ENCODE peak calls at places on chromosomes 12 and 14, in eight cellular contexts. One of them, this sample, is unnamed. For H3K4me1, the result is how much of the 10 kb centered on the place peaks cover.

GRCh38 chr12:49949124-49949845 is 1.3 kb upstream of the AQP2 start:
- DNase-seq in psoas muscle: no peak
- DNase-seq in left lung: no peak
- DNase-seq in body of pancreas: no peak
- DNase-seq in ovary: no peak
- DNase-seq in transverse colon: no peak
- DNase-seq in heart left ventricle: no peak
- DNase-seq in IMR-90: no peak
- DNase-seq in this sample: no peak

GRCh38 chr12:119727600-119728436 is 59.9 kb downstream of the PRKAB1 start:
- DNase-seq in left lung: no peak
- DNase-seq in transverse colon: no peak
- DNase-seq in psoas muscle: no peak
- DNase-seq in body of pancreas: no peak
- DNase-seq in IMR-90: no peak
- DNase-seq in ovary: no peak
- DNase-seq in heart left ventricle: no peak
- DNase-seq in this sample: no peak

GRCh38 chr14:106308839-106309389 is 782.5 kb downstream of the TMEM121 start:
- DNase-seq in heart left ventricle: peak
- DNase-seq in transverse colon: peak
- DNase-seq in left lung: peak
- DNase-seq in body of pancreas: peak
- DNase-seq in psoas muscle: no peak
- DNase-seq in ovary: no peak
- DNase-seq in IMR-90: no peak
- DNase-seq in this sample: peak

GRCh38 chr14:100605706-100606686 is 18.8 kb upstream of the BEGAIN start:
- DNase-seq in psoas muscle: no peak
- DNase-seq in transverse colon: no peak
- DNase-seq in ovary: peak
- DNase-seq in left lung: no peak
- DNase-seq in IMR-90: peak
- DNase-seq in body of pancreas: peak
- DNase-seq in heart left ventricle: no peak
- DNase-seq in this sample: no peak

GRCh38 chr14:89621009-89621421 is 204.0 kb upstream of the FOXN3 start:
- DNase-seq in transverse colon: no peak
- DNase-seq in IMR-90: no peak
- DNase-seq in left lung: no peak
- DNase-seq in heart left ventricle: no peak
- DNase-seq in ovary: no peak
- DNase-seq in body of pancreas: peak
- DNase-seq in psoas muscle: no peak
- DNase-seq in this sample: no peak

GRCh38 chr12:57459750-57460400 is at the start of gene GLI1:
- DNase-seq in ovary: no peak
- DNase-seq in psoas muscle: no peak
- DNase-seq in left lung: no peak
- DNase-seq in IMR-90: peak
- DNase-seq in transverse colon: no peak
- DNase-seq in heart left ventricle: peak
- DNase-seq in body of pancreas: no peak
- DNase-seq in this sample: no peak

GRCh38 chr12:89051065-89051677 is 301.1 kb downstream of the DUSP6 start:
- DNase-seq in ovary: no peak
- DNase-seq in transverse colon: no peak
- DNase-seq in left lung: no peak
- DNase-seq in IMR-90: peak
- DNase-seq in body of pancreas: peak
- DNase-seq in psoas muscle: no peak
- DNase-seq in heart left ventricle: no peak
- DNase-seq in this sample: peak

GRCh38 chr14:49942090-49942489 is 49.2 kb downstream of the ARF6 start:
- DNase-seq in left lung: no peak
- DNase-seq in transverse colon: no peak
- DNase-seq in body of pancreas: no peak
- DNase-seq in heart left ventricle: no peak
- DNase-seq in IMR-90: no peak
- DNase-seq in ovary: no peak
- DNase-seq in psoas muscle: no peak
- DNase-seq in this sample: no peak

GRCh38 chr14:92549096-92549852 is 35.7 kb downstream of the RIN3 start:
- DNase-seq in left lung: no peak
- DNase-seq in transverse colon: no peak
- DNase-seq in body of pancreas: no peak
- DNase-seq in psoas muscle: peak
- DNase-seq in ovary: no peak
- DNase-seq in IMR-90: no peak
- DNase-seq in heart left ventricle: no peak
- DNase-seq in this sample: no peak

GRCh38 chr14:63922696-63923421 is 70.1 kb downstream of the SYNE2 start:
- DNase-seq in IMR-90: peak
- DNase-seq in body of pancreas: peak
- DNase-seq in transverse colon: peak
- DNase-seq in heart left ventricle: no peak
- DNase-seq in psoas muscle: no peak
- DNase-seq in left lung: no peak
- DNase-seq in ovary: no peak
- DNase-seq in this sample: peak

GRCh38 chr12:80299976-80300375 is 144.1 kb upstream of the PTPRQ start:
- DNase-seq in transverse colon: no peak
- DNase-seq in ovary: no peak
- DNase-seq in left lung: no peak
- DNase-seq in body of pancreas: no peak
- DNase-seq in IMR-90: no peak
- DNase-seq in psoas muscle: no peak
- DNase-seq in heart left ventricle: no peak
- DNase-seq in this sample: no peak

GRCh38 chr14:103000291-103000921 is 56.9 kb downstream of the CDC42BPB start:
- DNase-seq in psoas muscle: peak
- DNase-seq in heart left ventricle: peak
- DNase-seq in IMR-90: no peak
- DNase-seq in transverse colon: no peak
- DNase-seq in ovary: no peak
- DNase-seq in left lung: no peak
- DNase-seq in body of pancreas: no peak
- DNase-seq in this sample: no peak

GRCh38 chr14:78254911-78255431 is 84.8 kb downstream of the NRXN3 start:
- DNase-seq in psoas muscle: no peak
- DNase-seq in transverse colon: no peak
- DNase-seq in IMR-90: no peak
- DNase-seq in ovary: no peak
- DNase-seq in heart left ventricle: no peak
- DNase-seq in left lung: no peak
- DNase-seq in body of pancreas: no peak
- DNase-seq in this sample: no peak

GRCh38 chr12:54259194-54260011 is 20.5 kb downstream of the CBX5 start:
- DNase-seq in ovary: peak
- DNase-seq in psoas muscle: peak
- DNase-seq in body of pancreas: peak
- DNase-seq in transverse colon: peak
- DNase-seq in heart left ventricle: peak
- DNase-seq in left lung: peak
- DNase-seq in IMR-90: peak
- DNase-seq in this sample: peak

GRCh38 chr12:105451211-105451610 is 120.7 kb downstream of the C12orf75 start:
- DNase-seq in psoas muscle: no peak
- DNase-seq in left lung: no peak
- DNase-seq in IMR-90: peak
- DNase-seq in ovary: no peak
- DNase-seq in transverse colon: no peak
- DNase-seq in body of pancreas: no peak
- DNase-seq in heart left ventricle: no peak
- DNase-seq in this sample: no peak

GRCh38 chr14:60165547-60165876 is 314 bp upstream of the DHRS7 start:
- DNase-seq in heart left ventricle: no peak
- DNase-seq in body of pancreas: no peak
- DNase-seq in IMR-90: no peak
- DNase-seq in ovary: no peak
- DNase-seq in left lung: no peak
- DNase-seq in psoas muscle: no peak
- DNase-seq in transverse colon: no peak
- DNase-seq in this sample: no peak
- TF ChIP-seq CTCF in heart left ventricle: no peak
- TF ChIP-seq CTCF in body of pancreas: no peak
- TF ChIP-seq CTCF in IMR-90: no peak
- TF ChIP-seq CTCF in ovary: no peak
- TF ChIP-seq CTCF in left lung: no peak
- TF ChIP-seq CTCF in psoas muscle: peak
- TF ChIP-seq CTCF in transverse colon: peak
- TF ChIP-seq CTCF in this sample: no peak

GRCh38 chr14:59439256-59440015 is 25.7 kb downstream of the GPR135 start:
- DNase-seq in IMR-90: peak
- DNase-seq in heart left ventricle: no peak
- DNase-seq in psoas muscle: no peak
- DNase-seq in left lung: no peak
- DNase-seq in transverse colon: no peak
- DNase-seq in body of pancreas: no peak
- DNase-seq in ovary: no peak
- DNase-seq in this sample: no peak
- H3K27ac ChIP-seq in IMR-90: peak
- H3K27ac ChIP-seq in heart left ventricle: peak
- H3K27ac ChIP-seq in psoas muscle: no peak
- H3K27ac ChIP-seq in left lung: no peak
- H3K27ac ChIP-seq in transverse colon: no peak
- H3K27ac ChIP-seq in body of pancreas: no peak
- H3K27ac ChIP-seq in ovary: no peak
- H3K27ac ChIP-seq in this sample: no peak

DNA sequence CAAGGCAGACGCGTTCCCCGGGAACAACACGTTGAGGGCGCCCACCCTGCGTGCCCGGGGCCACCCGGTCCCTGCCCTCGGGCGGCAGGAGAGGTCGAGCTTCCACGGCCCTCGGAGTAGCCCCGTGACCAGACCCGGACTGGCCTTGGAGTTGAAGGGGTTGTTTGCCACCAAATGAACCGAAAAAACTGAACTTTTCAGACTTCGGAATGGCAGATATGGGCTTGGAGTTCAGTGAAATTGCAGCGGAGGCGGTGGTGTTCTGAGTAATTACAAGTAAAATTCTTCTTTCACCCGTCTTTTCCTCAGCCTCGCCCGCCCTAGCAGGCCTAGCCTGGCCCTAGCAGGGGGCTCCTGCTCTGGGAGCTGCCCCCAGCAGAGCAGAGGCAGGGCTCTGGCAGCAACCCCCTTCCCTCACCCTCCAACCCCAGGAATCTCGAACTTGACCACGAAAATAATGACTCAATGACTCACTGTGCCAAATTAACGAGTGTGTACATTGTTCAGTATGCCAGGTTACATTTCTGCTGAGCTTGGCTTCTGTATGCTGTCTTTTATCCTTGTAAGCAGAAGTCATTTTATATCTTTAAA is 1.1 kb downstream of the PAPLN start:
- DNase-seq in transverse colon: no peak
- DNase-seq in ovary: no peak
- DNase-seq in psoas muscle: no peak
- DNase-seq in IMR-90: peak
- DNase-seq in left lung: no peak
- DNase-seq in heart left ventricle: no peak
- DNase-seq in body of pancreas: no peak
- DNase-seq in this sample: no peak
- H3K4me1 ChIP-seq in transverse colon: under half
- H3K4me1 ChIP-seq in ovary: under half
- H3K4me1 ChIP-seq in psoas muscle: under half
- H3K4me1 ChIP-seq in IMR-90: under half
- H3K4me1 ChIP-seq in left lung: under half
- H3K4me1 ChIP-seq in heart left ventricle: under half
- H3K4me1 ChIP-seq in body of pancreas: under half
- H3K4me1 ChIP-seq in this sample: under half

GRCh38 chr12:110774824-110775223 is 32.1 kb upstream of the PPP1CC start:
- DNase-seq in transverse colon: no peak
- DNase-seq in ovary: no peak
- DNase-seq in heart left ventricle: no peak
- DNase-seq in left lung: no peak
- DNase-seq in psoas muscle: no peak
- DNase-seq in body of pancreas: no peak
- DNase-seq in IMR-90: no peak
- DNase-seq in this sample: no peak
- TF ChIP-seq CTCF in transverse colon: no peak
- TF ChIP-seq CTCF in ovary: no peak
- TF ChIP-seq CTCF in heart left ventricle: no peak
- TF ChIP-seq CTCF in left lung: no peak
- TF ChIP-seq CTCF in psoas muscle: no peak
- TF ChIP-seq CTCF in body of pancreas: no peak
- TF ChIP-seq CTCF in IMR-90: no peak
- TF ChIP-seq CTCF in this sample: no peak

GRCh38 chr12:96040305-96041133 is 5.1 kb upstream of the LTA4H start:
- DNase-seq in ovary: no peak
- DNase-seq in psoas muscle: no peak
- DNase-seq in transverse colon: no peak
- DNase-seq in heart left ventricle: no peak
- DNase-seq in IMR-90: no peak
- DNase-seq in left lung: no peak
- DNase-seq in body of pancreas: no peak
- DNase-seq in this sample: no peak

GRCh38 chr12:96033549-96034389 is 1.6 kb downstream of the LTA4H start:
- DNase-seq in heart left ventricle: no peak
- DNase-seq in body of pancreas: no peak
- DNase-seq in transverse colon: peak
- DNase-seq in psoas muscle: no peak
- DNase-seq in left lung: no peak
- DNase-seq in IMR-90: no peak
- DNase-seq in ovary: no peak
- DNase-seq in this sample: peak

GRCh38 chr12:96036765-96037455 is 1.5 kb upstream of the LTA4H start:
- DNase-seq in psoas muscle: no peak
- DNase-seq in IMR-90: peak
- DNase-seq in ovary: no peak
- DNase-seq in left lung: no peak
- DNase-seq in body of pancreas: no peak
- DNase-seq in heart left ventricle: no peak
- DNase-seq in transverse colon: no peak
- DNase-seq in this sample: no peak

GRCh38 chr12:96035283-96036236 is at the start of gene LTA4H:
- DNase-seq in ovary: peak
- DNase-seq in heart left ventricle: peak
- DNase-seq in left lung: peak
- DNase-seq in transverse colon: peak
- DNase-seq in IMR-90: peak
- DNase-seq in body of pancreas: peak
- DNase-seq in psoas muscle: peak
- DNase-seq in this sample: peak

DNA sequence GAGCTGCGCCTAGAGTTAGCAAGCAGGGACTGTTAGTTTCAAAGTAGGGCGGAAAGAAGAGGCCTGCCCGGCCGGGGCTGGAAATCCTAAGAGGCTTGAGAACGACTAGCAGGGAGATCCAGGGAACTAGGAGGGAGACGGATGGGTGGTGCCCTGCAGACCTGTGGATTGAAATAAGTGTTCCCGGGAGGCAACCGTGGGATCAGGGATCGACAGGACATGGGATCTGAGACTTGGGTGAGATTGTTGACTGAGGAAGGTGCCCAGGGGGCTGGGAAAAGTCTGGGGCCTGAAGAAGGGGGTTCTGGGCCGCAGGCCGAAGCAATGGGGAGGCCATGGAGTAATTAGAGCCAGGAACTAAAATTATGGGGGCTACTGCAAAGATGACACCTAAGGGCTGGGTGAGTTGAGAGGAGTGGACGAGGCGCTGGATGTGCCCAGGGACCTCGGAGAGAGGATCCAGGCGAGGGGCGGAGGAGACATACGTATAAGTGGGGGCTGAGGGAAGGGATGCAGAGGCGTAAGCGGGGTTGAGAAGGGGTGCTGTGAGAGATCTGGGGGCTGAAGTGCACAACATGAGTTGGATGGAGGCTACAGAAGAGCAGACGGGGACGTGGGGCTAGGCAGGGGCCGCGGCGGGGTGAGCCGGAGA is 630 bp downstream of the LTA4H start:
- DNase-seq in psoas muscle: peak
- DNase-seq in left lung: peak
- DNase-seq in ovary: peak
- DNase-seq in heart left ventricle: peak
- DNase-seq in IMR-90: peak
- DNase-seq in transverse colon: peak
- DNase-seq in body of pancreas: peak
- DNase-seq in this sample: peak
- H3K27ac ChIP-seq in psoas muscle: peak
- H3K27ac ChIP-seq in left lung: peak
- H3K27ac ChIP-seq in ovary: peak
- H3K27ac ChIP-seq in heart left ventricle: peak
- H3K27ac ChIP-seq in IMR-90: peak
- H3K27ac ChIP-seq in transverse colon: peak
- H3K27ac ChIP-seq in body of pancreas: peak
- H3K27ac ChIP-seq in this sample: peak